ENCODE peak calls at places on chromosomes 7 and 10, in seven cellular contexts. A, Y, L, P, W, S and F are unnamed samples.
A peak's percentile ranks its signal among the peaks of the same experiment; 100 is the strongest.

GRCh38 chr10:25177093-25177753 is 2.4 kb downstream of the GPR158 start:
- DNase-seq in A (no peak), Y (no peak), L (no peak), P (no peak), W (no peak), S (no peak), F (no peak)

GRCh38 chr10:47020491-47020890 is 109.3 kb downstream of the PTPN20 start:
- DNase-seq in A (no peak), Y (no peak), L (no peak), P (no peak), W (no peak), S (peak; percentile 45), F (peak; percentile 9)

GRCh38 chr10:115696747-115697146 is 576.3 kb downstream of the GFRA1 start:
- DNase-seq in A (no peak), Y (no peak), L (no peak), P (no peak), W (no peak), S (no peak), F (no peak)

GRCh38 chr10:28711079-28711478 is 33.8 kb downstream of the BAMBI start:
- DNase-seq in A (no peak), Y (no peak), L (no peak), P (no peak), W (no peak), S (no peak), F (no peak)

GRCh38 chr10:16943301-16944080 is 126.3 kb upstream of the RSU1 start:
- DNase-seq in A (no peak), Y (no peak), L (no peak), P (no peak), W (no peak), S (no peak), F (no peak)

GRCh38 chr10:63375859-63376258 is 89.9 kb downstream of the JMJD1C start:
- DNase-seq in A (no peak), Y (no peak), L (no peak), P (no peak), W (no peak), S (no peak), F (no peak)

GRCh38 chr7:47478017-47478344 is 103.9 kb downstream of the TNS3 start:
- DNase-seq in A (no peak), Y (no peak), L (no peak), P (no peak), W (no peak), S (peak; percentile 79), F (no peak)

GRCh38 chr10:107548301-107548700 is 383.8 kb upstream of the SORCS1 start:
- DNase-seq in A (no peak), Y (no peak), L (no peak), P (no peak), W (no peak), S (no peak), F (no peak)

GRCh38 chr7:24778543-24779282 is 21.4 kb upstream of the GSDME start:
- DNase-seq in A (no peak), Y (peak; percentile 46), L (no peak), P (peak; percentile 70), W (no peak), S (peak; percentile 69), F (no peak)

GRCh38 chr7:135167360-135167759 is 3.1 kb downstream of the CYREN start:
- DNase-seq in A (no peak), Y (no peak), L (no peak), P (no peak), W (no peak), S (no peak), F (no peak)

GRCh38 chr7:14821757-14822480 is 80.6 kb downstream of the DGKB start:
- DNase-seq in A (no peak), Y (no peak), L (no peak), P (no peak), W (no peak), S (no peak), F (no peak)

GRCh38 chr7:39709768-39710291 is 86.5 kb downstream of the RALA start:
- DNase-seq in A (no peak), Y (peak; percentile 9), L (no peak), P (peak; percentile 67), W (peak; percentile 54), S (no peak), F (no peak)

GRCh38 chr10:13340626-13341370 is 7.3 kb downstream of the SEPHS1 start:
- DNase-seq in A (no peak), Y (peak; percentile 41), L (no peak), P (no peak), W (no peak), S (no peak), F (no peak)

GRCh38 chr10:59098811-59099452 is 77.5 kb upstream of the PHYHIPL start:
- DNase-seq in A (no peak), Y (no peak), L (no peak), P (no peak), W (no peak), S (no peak), F (no peak)

GRCh38 chr7:107180378-107180777 is 11.6 kb downstream of the HBP1 start:
- DNase-seq in A (no peak), Y (no peak), L (peak; percentile 34), P (no peak), W (no peak), S (no peak), F (no peak)

GRCh38 chr10:105974803-105975456 is 1189.6 kb downstream of the SORCS1 start:
- DNase-seq in A (no peak), Y (no peak), L (peak; percentile 26), P (peak; percentile 64), W (peak; percentile 14), S (no peak), F (no peak)

GRCh38 chr10:88728107-88728763 is 22.2 kb downstream of the LIPK start:
- DNase-seq in A (no peak), Y (peak; percentile 27), L (no peak), P (no peak), W (no peak), S (peak; percentile 60), F (no peak)
- TF ChIP-seq CTCF in A (no peak), Y (peak; percentile 60), L (no peak), P (no peak), W (no peak), S (no peak), F (no peak)

GRCh38 chr10:23530079-23530478 is 91.2 kb downstream of the OTUD1 start:
- DNase-seq in A (no peak), Y (no peak), L (no peak), P (no peak), W (no peak), S (no peak), F (no peak)
- TF ChIP-seq CTCF in A (peak; percentile 59), Y (peak; percentile 36), L (peak; percentile 42), P (no peak), W (peak; percentile 58), S (no peak), F (no peak)

GRCh38 chr10:33484787-33485186 is 150.3 kb upstream of the NRP1 start:
- DNase-seq in A (no peak), Y (no peak), L (no peak), P (no peak), W (no peak), S (no peak), F (no peak)

GRCh38 chr10:33485276-33485675 is 150.8 kb upstream of the NRP1 start:
- DNase-seq in A (no peak), Y (no peak), L (no peak), P (no peak), W (no peak), S (no peak), F (no peak)

GRCh38 chr10:33483124-33483794 is 148.8 kb upstream of the NRP1 start:
- DNase-seq in A (no peak), Y (no peak), L (no peak), P (no peak), W (no peak), S (no peak), F (no peak)

GRCh38 chr10:33489606-33490176 is 155.2 kb upstream of the NRP1 start:
- DNase-seq in A (no peak), Y (no peak), L (no peak), P (no peak), W (no peak), S (no peak), F (no peak)

DNA sequence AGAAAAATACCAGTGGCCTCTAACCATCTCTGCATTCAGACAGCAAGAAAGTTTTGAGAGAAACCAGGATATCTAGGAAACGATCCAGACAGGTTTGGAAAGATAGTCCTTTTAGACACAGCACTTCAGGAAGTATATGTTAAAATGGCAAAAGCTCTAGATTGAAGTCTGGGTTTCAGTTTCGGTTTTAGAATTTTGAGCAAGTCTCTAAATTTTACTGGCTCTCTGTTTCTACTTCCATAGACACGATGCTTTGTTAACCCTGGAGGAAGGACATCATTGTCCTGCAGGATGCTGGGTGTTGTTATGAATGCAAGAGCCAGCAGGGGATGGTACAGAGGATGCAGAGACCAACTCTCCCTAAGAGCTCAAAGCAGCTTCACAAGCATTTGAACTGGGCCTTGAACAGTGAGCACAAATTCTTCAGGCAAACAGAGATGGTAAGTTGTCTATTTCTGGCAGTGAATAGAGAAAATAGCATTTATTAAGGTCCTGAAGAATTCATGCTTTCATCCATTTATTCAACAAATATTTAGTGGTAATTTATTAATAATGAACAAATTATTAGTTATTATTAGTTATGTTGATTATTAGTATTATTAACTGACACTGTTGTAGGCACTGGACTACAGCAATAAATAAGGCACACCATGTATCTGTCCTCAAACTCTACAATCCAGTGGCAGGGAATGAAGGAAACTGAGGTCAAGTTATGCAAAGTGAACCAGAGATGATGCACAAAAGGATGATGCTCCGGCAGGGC is 152.7 kb upstream of the NRP1 start:
- DNase-seq in A (no peak), Y (no peak), L (no peak), P (no peak), W (no peak), S (no peak), F (no peak)
- TF ChIP-seq CTCF in A (no peak), Y (no peak), L (no peak), P (no peak), W (no peak), S (no peak), F (no peak)

DNA sequence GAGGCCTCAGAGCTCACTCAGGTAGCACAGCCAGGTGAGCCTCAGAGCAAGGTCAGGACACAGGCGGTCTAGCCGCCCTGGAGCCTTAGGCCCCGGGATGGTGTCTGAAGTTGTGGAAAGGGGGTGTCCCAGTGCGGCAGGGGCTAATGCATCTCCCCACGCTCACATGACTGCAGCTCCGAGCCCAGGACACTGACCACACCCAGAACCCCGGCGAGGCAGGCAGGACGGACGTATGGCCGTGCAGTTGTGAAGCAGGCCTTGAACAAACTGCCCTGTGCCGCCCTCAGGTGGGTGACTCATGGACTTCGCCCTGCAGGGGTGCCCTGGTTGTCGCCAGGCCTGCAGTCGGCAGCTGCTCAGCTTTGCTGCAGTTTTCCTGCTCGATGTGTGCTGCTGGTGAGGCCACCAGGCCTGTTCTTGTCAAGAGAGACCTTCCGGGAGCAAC is 5.0 kb upstream of the PRKAR1B start:
- DNase-seq in A (no peak), Y (no peak), L (peak; percentile 60), P (peak; percentile 79), W (peak; percentile 66), S (peak; percentile 62), F (no peak)
- TF ChIP-seq CTCF in A (no peak), Y (no peak), L (peak; percentile 74), P (peak; percentile 43), W (peak; percentile 73), S (peak; percentile 38), F (no peak)

DNA sequence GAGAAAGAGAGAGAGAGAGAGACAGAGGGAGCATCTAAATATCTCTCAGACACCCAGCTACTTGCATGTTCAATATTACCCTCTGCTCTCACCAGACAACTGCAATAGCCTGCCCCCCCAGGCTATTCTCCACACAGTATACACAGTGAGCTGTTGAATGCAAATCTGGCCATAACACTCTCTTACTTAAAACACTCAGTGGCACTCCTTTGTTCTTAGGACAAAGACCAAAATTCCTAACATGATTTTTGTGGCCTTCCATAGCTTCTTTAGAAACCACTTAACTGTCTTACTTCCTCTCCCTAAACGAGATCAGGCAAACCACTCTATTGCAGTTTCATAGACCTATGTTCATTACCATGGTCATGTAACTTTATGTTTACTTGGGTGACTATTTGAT is 903.6 kb upstream of the AUTS2 start:
- DNase-seq in A (no peak), Y (no peak), L (no peak), P (no peak), W (no peak), S (no peak), F (no peak)
- TF ChIP-seq CTCF in A (no peak), Y (no peak), L (no peak), P (no peak), W (no peak), S (no peak), F (no peak)